ENCODE peak calls at places on chromosome 7, in six cellular contexts. M, L, I, K, Z and B are unnamed samples.

GRCh38 chr7:24313777-24314176 is 29.8 kb downstream of the NPY start:
- DNase-seq in K (no peak), I (no peak), M (no peak), L (no peak), Z (no peak), B (no peak)

GRCh38 chr7:27409776-27410175 is 167.2 kb downstream of the EVX1 start:
- DNase-seq in Z (no peak), L (no peak), M (no peak), I (no peak), K (peak), B (no peak)

GRCh38 chr7:36692444-36692843 is 31.9 kb downstream of the AOAH start:
- DNase-seq in K (no peak), L (no peak), Z (no peak), I (no peak), M (no peak), B (no peak)

GRCh38 chr7:94183289-94183749 is 179.2 kb upstream of the BET1 start:
- DNase-seq in K (peak), Z (no peak), L (no peak), M (peak), I (no peak), B (no peak)

GRCh38 chr7:92614586-92615237 is 24.5 kb upstream of the FAM133B start:
- DNase-seq in L (no peak), K (no peak), M (peak), I (peak), Z (no peak), B (no peak)

GRCh38 chr7:29918850-29919249 is 70.8 kb downstream of the SCRN1 start:
- DNase-seq in Z (no peak), K (no peak), I (no peak), L (no peak), M (no peak), B (no peak)

GRCh38 chr7:27169658-27170493 is 4.2 kb downstream of the HOXA10 start:
- DNase-seq in K (peak), Z (peak), I (peak), L (no peak), M (peak), B (no peak)

GRCh38 chr7:104984591-104985258 is 29.3 kb upstream of the KMT2E start:
- DNase-seq in K (no peak), Z (no peak), I (no peak), L (no peak), M (no peak), B (no peak)

GRCh38 chr7:80498481-80499349 is 13.1 kb downstream of the GNAT3 start:
- DNase-seq in L (no peak), I (no peak), K (peak), M (no peak), Z (no peak), B (no peak)

GRCh38 chr7:44599222-44599621 is 7.2 kb upstream of the OGDH start:
- DNase-seq in Z (no peak), K (no peak), M (no peak), L (no peak), I (no peak), B (no peak)

GRCh38 chr7:44565097-44565794 is 8.5 kb downstream of the DDX56 start:
- DNase-seq in K (peak), M (peak), Z (peak), L (peak), I (peak), B (no peak)

GRCh38 chr7:103640031-103640779 is 194.2 kb upstream of the SLC26A5 start:
- DNase-seq in I (no peak), K (peak), L (no peak), Z (no peak), M (no peak), B (no peak)

GRCh38 chr7:7795736-7796135 is 77.3 kb upstream of the RPA3 start:
- DNase-seq in Z (no peak), M (no peak), K (peak), I (no peak), L (no peak), B (no peak)

GRCh38 chr7:138879356-138879755 is 81.4 kb upstream of the ATP6V0A4 start:
- DNase-seq in L (no peak), M (no peak), Z (no peak), K (no peak), I (no peak), B (no peak)

GRCh38 chr7:21587139-21587773 is 44.4 kb downstream of the DNAH11 start:
- DNase-seq in L (no peak), K (no peak), Z (no peak), I (no peak), M (no peak), B (no peak)

GRCh38 chr7:26704786-26705185 is 159.6 kb downstream of the SKAP2 start:
- DNase-seq in M (no peak), L (no peak), I (no peak), Z (no peak), K (no peak), B (no peak)

GRCh38 chr7:147509052-147509480 is 1081.5 kb upstream of the C7orf33 start:
- DNase-seq in L (no peak), K (no peak), Z (no peak), I (no peak), M (no peak), B (no peak)

GRCh38 chr7:98617051-98617959 is at the start of gene NPTX2:
- DNase-seq in M (peak), Z (no peak), L (peak), I (peak), K (no peak), B (no peak)

GRCh38 chr7:29569648-29570047 is 6.0 kb downstream of the PRR15 start:
- DNase-seq in Z (no peak), K (no peak), M (no peak), I (no peak), L (no peak), B (no peak)

GRCh38 chr7:24741691-24742639 is 15.3 kb downstream of the GSDME start:
- DNase-seq in M (no peak), K (peak), I (no peak), Z (no peak), L (no peak), B (no peak)

GRCh38 chr7:158018971-158019645 is 568.5 kb downstream of the PTPRN2 start:
- DNase-seq in L (no peak), I (no peak), Z (no peak), K (no peak), M (no peak), B (no peak)

GRCh38 chr7:158019726-158020705 is 567.6 kb downstream of the PTPRN2 start:
- DNase-seq in M (no peak), L (no peak), Z (peak), I (no peak), K (no peak), B (no peak)

GRCh38 chr7:103075337-103075918 is 488 bp downstream of the ARMC10 start:
- DNase-seq in Z (peak), I (peak), M (peak), L (peak), K (peak), B (no peak)

GRCh38 chr7:95209276-95209675 is 115.1 kb downstream of the PON1 start:
- DNase-seq in I (no peak), M (no peak), Z (no peak), K (no peak), L (no peak), B (no peak)

GRCh38 chr7:46311951-46312350 is 390.9 kb upstream of the IGFBP3 start:
- DNase-seq in L (no peak), Z (no peak), I (no peak), K (no peak), M (no peak), B (no peak)

GRCh38 chr7:4792537-4793126 is 17.2 kb downstream of the AP5Z1 start:
- DNase-seq in M (peak), K (no peak), I (no peak), Z (peak), L (no peak), B (no peak)

GRCh38 chr7:130008941-130009847 is 42.0 kb downstream of the ZC3HC1 start:
- DNase-seq in I (no peak), Z (no peak), L (peak), M (peak), K (peak), B (no peak)

GRCh38 chr7:95955748-95956147 is 183.4 kb downstream of the DYNC1I1 start:
- DNase-seq in Z (no peak), I (no peak), M (no peak), L (no peak), K (no peak), B (no peak)

GRCh38 chr7:5452937-5453540 is 29.4 kb upstream of the TNRC18 start:
- DNase-seq in L (no peak), K (peak), I (no peak), Z (no peak), M (no peak), B (no peak)

GRCh38 chr7:80450621-80451308 is 61.1 kb downstream of the GNAT3 start:
- DNase-seq in L (no peak), I (no peak), Z (no peak), K (peak), M (no peak), B (no peak)

GRCh38 chr7:101990811-101991418 is 173.5 kb downstream of the CUX1 start:
- DNase-seq in L (no peak), I (no peak), M (no peak), K (no peak), Z (no peak), B (peak)
- TF ChIP-seq CTCF in L (no peak), I (no peak), M (no peak), K (no peak), Z (no peak), B (no peak)

GRCh38 chr7:83857691-83858090 is 208.8 kb upstream of the SEMA3E start:
- DNase-seq in K (no peak), I (no peak), M (no peak), Z (no peak), L (no peak), B (no peak)

GRCh38 chr7:83852136-83852535 is 203.2 kb upstream of the SEMA3E start:
- DNase-seq in Z (no peak), K (no peak), M (no peak), I (no peak), L (no peak), B (no peak)

GRCh38 chr7:83859827-83860226 is 210.9 kb upstream of the SEMA3E start:
- DNase-seq in Z (no peak), M (no peak), K (no peak), L (no peak), I (no peak), B (no peak)

GRCh38 chr7:83851551-83851950 is 202.6 kb upstream of the SEMA3E start:
- DNase-seq in L (no peak), M (no peak), K (no peak), I (no peak), Z (no peak), B (no peak)

DNA sequence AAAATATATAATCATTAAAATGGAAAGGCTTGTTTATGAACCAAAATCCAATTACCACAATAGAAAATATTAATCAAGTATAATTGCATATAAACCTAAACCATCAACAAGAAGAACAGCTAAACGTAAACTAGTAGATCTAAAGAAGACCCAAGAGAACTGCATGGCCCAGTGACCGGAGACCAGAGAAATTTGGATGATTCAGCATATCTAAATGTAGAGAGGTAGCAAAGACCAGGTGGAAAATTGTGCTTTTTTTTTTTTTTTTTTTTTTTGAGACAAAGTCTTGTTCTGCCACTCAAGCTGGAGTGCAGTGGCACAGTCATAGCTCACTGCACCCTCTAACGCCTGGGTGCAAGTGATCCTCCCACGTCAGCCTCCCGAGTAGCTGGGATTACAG is 207.2 kb upstream of the SEMA3E start:
- DNase-seq in M (no peak), L (no peak), K (no peak), I (no peak), Z (no peak), B (no peak)
- TF ChIP-seq CTCF in M (no peak), L (no peak), K (no peak), I (no peak), Z (no peak), B (no peak)

GRCh38 chr7:50068026-50068425 is 25.0 kb downstream of the ZPBP start:
- DNase-seq in I (no peak), Z (no peak), L (peak), M (peak), K (no peak), B (no peak)
- TF ChIP-seq CTCF in I (peak), Z (peak), L (peak), M (peak), K (peak), B (peak)

GRCh38 chr7:1920886-1921285 is 250.8 kb downstream of the ELFN1 start:
- DNase-seq in Z (no peak), K (no peak), M (no peak), L (no peak), I (no peak), B (no peak)

GRCh38 chr7:1924185-1924817 is 254.2 kb downstream of the ELFN1 start:
- DNase-seq in M (no peak), I (no peak), Z (no peak), L (no peak), K (no peak), B (no peak)

GRCh38 chr7:1923409-1924053 is 253.5 kb downstream of the ELFN1 start:
- DNase-seq in L (no peak), I (no peak), Z (no peak), M (no peak), K (no peak), B (no peak)

GRCh38 chr7:1922071-1922869 is 252.2 kb downstream of the ELFN1 start:
- DNase-seq in Z (no peak), K (peak), L (no peak), I (no peak), M (no peak), B (no peak)

DNA sequence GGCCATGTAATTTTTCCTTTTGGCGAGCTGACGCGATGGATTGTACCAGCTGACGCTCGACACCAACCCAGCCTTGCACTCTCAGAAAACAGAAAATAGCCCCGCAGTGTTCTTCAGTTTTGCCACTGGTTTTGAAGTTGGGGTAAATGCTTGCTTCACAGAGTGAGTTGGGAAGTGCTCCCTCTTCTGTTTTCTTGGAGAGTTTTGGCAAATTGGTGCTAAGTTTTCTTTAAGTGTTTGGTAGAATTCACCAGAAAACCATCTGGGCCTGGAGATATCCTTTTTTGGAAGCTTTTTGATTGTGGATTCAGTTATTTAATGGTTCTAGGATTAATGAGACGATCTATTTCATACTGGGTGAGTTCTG is 252.8 kb downstream of the ELFN1 start:
- DNase-seq in M (no peak), Z (no peak), K (peak), I (no peak), L (no peak), B (no peak)
- TF ChIP-seq CTCF in M (no peak), Z (no peak), K (peak), I (no peak), L (no peak), B (peak)

DNA sequence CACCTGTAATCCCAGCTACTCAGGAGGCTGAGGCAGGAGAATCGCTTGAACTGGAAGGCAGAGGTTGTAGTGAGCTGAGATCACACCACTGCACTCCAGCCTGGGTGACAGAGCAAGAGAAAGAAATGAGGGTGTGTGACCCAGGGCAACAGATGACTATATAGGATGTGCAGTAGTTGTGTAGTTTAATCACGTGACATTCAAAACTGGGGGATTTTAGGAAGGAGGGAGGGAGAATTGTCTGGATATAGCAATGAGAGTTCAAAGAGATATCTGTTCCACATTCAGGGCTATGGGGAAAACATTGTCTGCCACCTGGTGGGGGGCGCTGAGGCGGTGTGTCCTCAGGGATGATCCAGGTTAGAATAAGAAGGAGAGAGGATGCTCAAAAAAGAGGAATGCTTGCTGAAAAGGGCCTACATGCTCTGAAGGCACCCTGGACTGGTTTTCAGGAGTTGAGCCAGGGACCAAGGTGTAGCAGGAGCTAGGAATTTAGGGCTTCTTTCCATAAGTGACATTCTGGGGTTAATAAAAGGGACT is 7.8 kb upstream of the ZYX start:
- DNase-seq in L (no peak), I (no peak), K (no peak), M (no peak), Z (no peak), B (no peak)
- TF ChIP-seq CTCF in L (no peak), I (no peak), K (peak), M (no peak), Z (no peak), B (no peak)